ENCODE peak calls at places on chromosomes 3 and 15, in six cellular contexts. W, M, D, F, J and X are unnamed samples.

GRCh38 chr3:161413127-161413854 is 42.0 kb upstream of the SPTSSB start:
- DNase-seq in W (no peak), M (peak), D (peak), F (peak), J (no peak), X (no peak)

GRCh38 chr3:67383379-67383778 is 271.0 kb downstream of the SUCLG2 start:
- DNase-seq in D (no peak), J (no peak), F (no peak), M (no peak), W (no peak), X (no peak)

GRCh38 chr15:65824031-65824743 is 32.1 kb upstream of the DENND4A start:
- DNase-seq in D (peak), W (peak), F (peak), M (peak), J (peak), X (peak)

GRCh38 chr3:46406786-46407611 is at the start of the genes CCR5AS and CCRL2:
- DNase-seq in J (no peak), F (peak), W (no peak), M (peak), D (peak), X (no peak)

GRCh38 chr3:13022348-13023250 is 50.6 kb downstream of the IQSEC1 start:
- DNase-seq in M (peak), D (peak), J (peak), F (no peak), W (peak), X (no peak)

GRCh38 chr3:97914390-97914789 is 57.8 kb downstream of the RIOX2 start:
- DNase-seq in D (peak), M (peak), J (no peak), W (no peak), F (no peak), X (peak)

GRCh38 chr3:64053581-64053980 is 30.3 kb upstream of the PSMD6 start:
- DNase-seq in W (no peak), J (peak), D (no peak), F (no peak), M (no peak), X (no peak)

GRCh38 chr3:135621184-135621931 is 344.2 kb upstream of the PPP2R3A start:
- DNase-seq in W (no peak), J (no peak), F (no peak), D (no peak), M (no peak), X (no peak)

GRCh38 chr15:31551323-31551722 is 224.7 kb downstream of the KLF13 start:
- DNase-seq in W (no peak), D (no peak), J (no peak), M (no peak), F (no peak), X (no peak)

GRCh38 chr15:51799174-51799907 is 30.1 kb upstream of the TMOD3 start:
- DNase-seq in M (no peak), F (no peak), J (peak), W (no peak), D (no peak), X (no peak)

GRCh38 chr3:120908030-120908802 is at the start of gene STXBP5L:
- DNase-seq in J (peak), F (peak), W (peak), D (peak), M (peak), X (peak)

GRCh38 chr3:54954019-54954418 is 26.2 kb upstream of the LRTM1 start:
- DNase-seq in M (peak), D (peak), F (no peak), J (peak), W (peak), X (no peak)
- H3K9ac ChIP-seq in M (peak), D (no peak), F (no peak), J (peak), W (no peak), X (no peak)

GRCh38 chr15:68652141-68652540 is 73.3 kb downstream of the CORO2B start:
- DNase-seq in M (peak), W (peak), D (no peak), F (no peak), J (peak), X (no peak)
- TF ChIP-seq EZH2phosphoT487 in M (no peak), W (no peak), D (no peak), F (no peak), J (no peak), X (no peak)

GRCh38 chr3:197753263-197753662 is 3.6 kb downstream of the FYTTD1 start:
- DNase-seq in J (peak), D (peak), W (no peak), F (no peak), M (peak), X (no peak)

GRCh38 chr3:197756704-197757103 is 7.0 kb downstream of the FYTTD1 start:
- DNase-seq in M (peak), F (no peak), J (no peak), D (no peak), W (no peak), X (no peak)

GRCh38 chr3:197761784-197762183 is 12.1 kb downstream of the FYTTD1 start:
- DNase-seq in J (no peak), W (no peak), D (no peak), F (no peak), M (no peak), X (no peak)

DNA sequence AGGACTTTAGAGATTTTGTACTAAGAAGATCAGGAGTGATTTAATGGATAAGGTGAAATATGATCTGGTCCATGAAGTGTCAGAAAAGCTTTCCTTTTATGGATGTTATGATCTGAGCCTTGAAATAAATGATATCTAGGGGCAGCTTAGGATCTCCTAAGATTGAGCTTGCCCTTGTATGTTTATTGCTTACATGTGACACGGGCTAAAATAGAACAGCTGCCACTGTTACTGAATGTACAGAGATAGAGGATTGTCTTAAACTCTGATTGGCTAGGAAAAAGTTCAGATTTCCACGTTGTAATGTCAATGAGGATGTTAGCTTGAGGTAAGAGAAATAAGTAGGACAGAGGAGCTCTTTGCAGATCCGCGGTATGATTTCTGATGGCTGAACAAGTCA is 8.8 kb downstream of the FYTTD1 start:
- DNase-seq in D (no peak), F (no peak), J (no peak), M (no peak), W (no peak), X (no peak)
- H3K9ac ChIP-seq in D (no peak), F (no peak), J (no peak), M (no peak), W (no peak), X (no peak)

GRCh38 chr3:53166781-53167291 is 5.8 kb downstream of the PRKCD start:
- DNase-seq in M (peak), F (no peak), D (peak), W (no peak), J (no peak), X (no peak)
- TF ChIP-seq EZH2phosphoT487 in M (no peak), F (no peak), D (no peak), W (no peak), J (no peak), X (no peak)